ENCODE peak calls at places on chromosome 14, in six cellular contexts. F is astrocyte of the cerebellum; T is hypothalamus; K is CD8-positive, alpha-beta memory T cell; S is T-helper 22 cell; P is NCI-H345. V is an unnamed sample.

GRCh38 chr14:99377951-99378350 is 102.7 kb downstream of the SETD3 start:
- DNase-seq in P (no peak), S (no peak), K (no peak), T (no peak), F (no peak), V (no peak)

GRCh38 chr14:97719931-97720330 is 922.7 kb downstream of the VRK1 start:
- DNase-seq in S (peak), K (peak), F (no peak), T (no peak), P (no peak), V (no peak)

GRCh38 chr14:34147461-34147860 is 196.6 kb upstream of the EGLN3 start:
- DNase-seq in F (no peak), K (no peak), T (no peak), S (no peak), P (no peak), V (no peak)

GRCh38 chr14:71472281-71472960 is 459.8 kb upstream of the RGS6 start:
- DNase-seq in T (no peak), P (no peak), K (no peak), S (no peak), F (no peak), V (no peak)

GRCh38 chr14:104694991-104695659 is 5.7 kb downstream of the INF2 start:
- DNase-seq in S (peak), P (peak), K (peak), F (no peak), T (no peak), V (no peak)

GRCh38 chr14:39483682-39484081 is 51.4 kb upstream of the FBXO33 start:
- DNase-seq in K (no peak), S (no peak), T (no peak), P (no peak), F (no peak), V (no peak)

GRCh38 chr14:35534884-35535793 is 1.2 kb downstream of the INSM2 start:
- DNase-seq in S (peak), F (peak), T (peak), K (peak), P (peak), V (no peak)

GRCh38 chr14:52129733-52130132 is 60.9 kb upstream of the NID2 start:
- DNase-seq in S (no peak), T (no peak), K (no peak), P (no peak), F (no peak), V (no peak)

GRCh38 chr14:46036099-46036498 is 615.5 kb downstream of the RPL10L start:
- DNase-seq in T (no peak), P (no peak), K (no peak), S (no peak), F (no peak), V (no peak)

GRCh38 chr14:94880140-94880539 is 110.2 kb upstream of the GSC start:
- DNase-seq in T (no peak), P (no peak), K (no peak), F (no peak), S (no peak), V (no peak)

GRCh38 chr14:20302042-20302761 is 3.5 kb downstream of the TTC5 start:
- DNase-seq in P (no peak), K (no peak), F (no peak), S (no peak), T (no peak), V (no peak)

GRCh38 chr14:80456200-80456599 is 244.9 kb upstream of the DIO2 start:
- DNase-seq in K (no peak), T (no peak), P (no peak), S (no peak), F (peak), V (no peak)

GRCh38 chr14:72850360-72850759 is 43.5 kb downstream of the DPF3 start:
- DNase-seq in S (no peak), T (no peak), K (no peak), P (no peak), F (no peak), V (no peak)

GRCh38 chr14:76236172-76237130 is 84.7 kb downstream of the GPATCH2L start:
- DNase-seq in F (no peak), T (no peak), S (no peak), K (no peak), P (no peak), V (no peak)

GRCh38 chr14:105398726-105399440 is 545 bp downstream of the TEX22 start:
- DNase-seq in F (no peak), T (no peak), K (peak), S (no peak), P (peak), V (no peak)

GRCh38 chr14:103738706-103739451 is 23.3 kb downstream of the ZFYVE21 start:
- DNase-seq in T (no peak), K (no peak), F (no peak), S (no peak), P (no peak), V (no peak)

GRCh38 chr14:102183922-102184677 is 44.4 kb downstream of the WDR20 start:
- DNase-seq in F (no peak), P (no peak), T (no peak), K (no peak), S (no peak), V (no peak)

GRCh38 chr14:67514650-67515385 is 18.3 kb upstream of the PLEKHH1 start:
- DNase-seq in S (peak), F (no peak), K (peak), T (no peak), P (peak), V (peak)

GRCh38 chr14:65412881-65413738 is 580 bp downstream of the FUT8 start:
- DNase-seq in K (peak), P (peak), F (peak), T (peak), S (peak), V (no peak)

GRCh38 chr14:61395115-61395725 is 73.8 kb downstream of the PRKCH start:
- DNase-seq in S (no peak), P (no peak), F (no peak), T (no peak), K (no peak), V (no peak)

GRCh38 chr14:92501891-92502351 is 11.7 kb upstream of the RIN3 start:
- DNase-seq in F (peak), P (no peak), S (no peak), T (no peak), K (no peak), V (no peak)

GRCh38 chr14:104138891-104139459 is 588 bp downstream of the KIF26A start:
- DNase-seq in S (no peak), K (no peak), P (no peak), F (no peak), T (no peak), V (peak)

GRCh38 chr14:105989746-105990302 is 463.4 kb downstream of the TMEM121 start:
- DNase-seq in T (no peak), S (no peak), K (no peak), F (no peak), P (no peak), V (no peak)

GRCh38 chr14:20530771-20531571 is 25.6 kb downstream of the RNASE10 start:
- DNase-seq in K (peak), F (peak), S (peak), T (peak), P (peak), V (peak)

GRCh38 chr14:48035836-48036235 is 360.4 kb upstream of the MDGA2 start:
- DNase-seq in S (no peak), T (no peak), F (no peak), K (no peak), P (no peak), V (peak)

GRCh38 chr14:75732888-75733287 is 71.8 kb downstream of the TTLL5 start:
- DNase-seq in F (no peak), P (no peak), T (no peak), K (no peak), S (no peak), V (no peak)

GRCh38 chr14:71355324-71356201 is 448.3 kb downstream of the PCNX1 start:
- DNase-seq in F (no peak), T (no peak), K (no peak), S (no peak), P (no peak), V (no peak)

GRCh38 chr14:82710257-82710841 is 1176.7 kb upstream of the SEL1L start:
- DNase-seq in S (no peak), K (no peak), F (peak), T (peak), P (peak), V (peak)

GRCh38 chr14:101888182-101888581 is 76.2 kb upstream of the DYNC1H1 start:
- DNase-seq in S (no peak), P (no peak), T (no peak), K (no peak), F (no peak), V (no peak)

GRCh38 chr14:58777541-58777979 is 139.8 kb downstream of the DACT1 start:
- DNase-seq in T (no peak), F (peak), P (no peak), K (no peak), S (no peak), V (no peak)

GRCh38 chr14:55129428-55130193 is 559 bp downstream of the LGALS3 start:
- DNase-seq in P (no peak), F (peak), T (no peak), S (peak), K (peak), V (no peak)

GRCh38 chr14:51996148-51996746 is 6.9 kb downstream of the RTRAF start:
- DNase-seq in S (no peak), K (no peak), F (peak), T (no peak), P (no peak), V (no peak)

GRCh38 chr14:103105580-103106168 is 11.1 kb downstream of the EXOC3L4 start:
- DNase-seq in S (no peak), K (no peak), P (peak), T (no peak), F (no peak), V (no peak)

GRCh38 chr14:95784137-95784536 is 70.2 kb upstream of the TCL1A start:
- DNase-seq in P (no peak), T (no peak), F (peak), S (no peak), K (no peak), V (no peak)

GRCh38 chr14:100693877-100694578 is 32.7 kb upstream of the DLK1 start:
- DNase-seq in K (no peak), F (no peak), S (no peak), T (no peak), P (no peak), V (no peak)

V was measured in H1.